ENCODE peak calls at places on chromosomes 13 and 19, in nine cellular contexts. P is fibroblast of mammary gland; J is stimulated activated CD8-positive, alpha-beta memory T cell treated with anti-CD3 and anti-CD28 coated beads, Interleukin-15, amount 100 ng/mL, for 24 hours; G is posterior vena cava; M is Calu3; T is body of pancreas; O is foreskin fibroblast; Z is bronchial epithelial cell; D is T-helper 17 cell. C is an unnamed sample.

GRCh38 chr13:29106651-29107050 is 286.5 kb downstream of the MTUS2 start:
- DNase-seq in P (no peak), J (no peak), G (no peak), M (no peak), T (no peak), O (no peak), Z (no peak), D (no peak), C (no peak)

GRCh38 chr19:51751655-51752054 is at the start of gene FPR1:
- DNase-seq in P (peak; percentile 88), J (no peak), G (no peak), M (peak; percentile 32), T (no peak), O (no peak), Z (peak; percentile 10), D (no peak), C (no peak)

GRCh38 chr19:13024958-13025653 is 29.8 kb downstream of the NFIX start:
- DNase-seq in P (no peak), J (no peak), G (no peak), M (no peak), T (no peak), O (no peak), Z (no peak), D (no peak), C (no peak)

GRCh38 chr13:38868399-38868798 is 122.2 kb downstream of the STOML3 start:
- DNase-seq in P (no peak), J (no peak), G (no peak), M (no peak), T (no peak), O (no peak), Z (no peak), D (no peak), C (no peak)

GRCh38 chr19:3760871-3761361 is 576 bp downstream of the APBA3 start:
- DNase-seq in P (peak; percentile 17), J (no peak), G (no peak), M (no peak), T (no peak), O (peak; percentile 37), Z (no peak), D (no peak), C (peak; percentile 1)

GRCh38 chr19:8485561-8486371 is 16.7 kb downstream of the PRAM1 start:
- DNase-seq in P (no peak), J (no peak), G (peak; percentile 79), M (no peak), T (no peak), O (no peak), Z (no peak), D (no peak), C (no peak)

GRCh38 chr19:46875657-46876056 is 14.9 kb downstream of the ARHGAP35 start:
- DNase-seq in P (no peak), J (no peak), G (no peak), M (no peak), T (no peak), O (no peak), Z (no peak), D (no peak), C (no peak)

GRCh38 chr19:16594131-16594586 is 21.9 kb upstream of the SLC35E1 start:
- DNase-seq in P (no peak), J (no peak), G (no peak), M (no peak), T (no peak), O (no peak), Z (no peak), D (peak; percentile 41), C (no peak)

GRCh38 chr13:113586661-113587479 is 2.3 kb downstream of the TFDP1 start:
- DNase-seq in P (no peak), J (no peak), G (peak; percentile 61), M (no peak), T (no peak), O (no peak), Z (no peak), D (peak; percentile 5), C (no peak)

GRCh38 chr13:113918580-113918979 is 54.7 kb upstream of the GAS6 start:
- DNase-seq in P (no peak), J (no peak), G (peak; percentile 62), M (no peak), T (no peak), O (no peak), Z (no peak), D (no peak), C (no peak)

C was measured in renal cortical epithelial cell.